ENCODE peak calls at places on chromosomes 1 and 21, in five cellular contexts. C is ascending aorta, D is A549, F is thoracic aorta, E is HepG2. O is an unnamed sample. For H3K4me1, the result is how much of the 10 kb centered on the place peaks cover.

GRCh38 chr1:111448918-111449702 is at the start of the genes ATP5PB and WDR77:
- DNase-seq in E (peak), D (peak), F (peak), C (peak), O (peak)

GRCh38 chr1:205917466-205918248 is 25.6 kb downstream of the SLC26A9 start:
- DNase-seq in D (no peak), F (no peak), C (no peak), E (no peak), O (no peak)

GRCh38 chr1:27632387-27633297 is 2.3 kb downstream of the FGR start:
- DNase-seq in E (no peak), F (no peak), C (no peak), D (no peak), O (no peak)

GRCh38 chr21:44370027-44370735 is 16.8 kb downstream of the TRPM2 start:
- DNase-seq in D (peak), F (no peak), E (peak), C (no peak), O (peak)

GRCh38 chr1:64856564-64856963 is 109.8 kb downstream of the JAK1 start:
- DNase-seq in E (no peak), C (no peak), D (no peak), F (no peak), O (no peak)

GRCh38 chr1:152752225-152752624 is 5.6 kb upstream of the KPRP start:
- DNase-seq in D (peak), C (no peak), E (peak), F (no peak), O (no peak)

GRCh38 chr1:172002725-172003345 is 161.5 kb downstream of the DNM3 start:
- DNase-seq in E (peak), F (no peak), D (peak), C (no peak), O (no peak)

GRCh38 chr1:2174348-2175054 is 20.1 kb downstream of the FAAP20 start:
- DNase-seq in D (peak), F (no peak), C (no peak), E (peak), O (no peak)

GRCh38 chr1:114756949-114757454 is 782 bp downstream of the CSDE1 start:
- DNase-seq in F (peak), C (no peak), E (peak), D (peak), O (peak)

GRCh38 chr1:248821641-248822040 is 4.1 kb downstream of the SH3BP5L start:
- DNase-seq in F (no peak), E (no peak), D (no peak), C (no peak), O (no peak)

GRCh38 chr1:163875214-163875926 is 553.6 kb downstream of the NUF2 start:
- DNase-seq in C (no peak), D (peak), F (no peak), E (no peak), O (peak)

GRCh38 chr1:235724716-235725115 is 75.1 kb upstream of the GNG4 start:
- DNase-seq in E (no peak), F (no peak), D (no peak), C (no peak), O (no peak)

GRCh38 chr21:29163381-29164115 is 33.1 kb downstream of the MAP3K7CL start:
- DNase-seq in C (no peak), F (no peak), D (no peak), E (no peak), O (no peak)

GRCh38 chr1:183277821-183278735 is 92.0 kb downstream of the LAMC2 start:
- DNase-seq in E (no peak), F (no peak), C (no peak), D (no peak), O (no peak)

GRCh38 chr1:183275322-183275721 is 89.3 kb downstream of the LAMC2 start:
- DNase-seq in E (no peak), F (no peak), C (no peak), D (no peak), O (peak)

GRCh38 chr1:183278736-183279591 is 92.9 kb downstream of the LAMC2 start:
- DNase-seq in F (no peak), D (no peak), C (no peak), E (no peak), O (no peak)

GRCh38 chr1:183274836-183275235 is 88.8 kb downstream of the LAMC2 start:
- DNase-seq in E (no peak), C (no peak), F (no peak), D (no peak), O (no peak)

DNA sequence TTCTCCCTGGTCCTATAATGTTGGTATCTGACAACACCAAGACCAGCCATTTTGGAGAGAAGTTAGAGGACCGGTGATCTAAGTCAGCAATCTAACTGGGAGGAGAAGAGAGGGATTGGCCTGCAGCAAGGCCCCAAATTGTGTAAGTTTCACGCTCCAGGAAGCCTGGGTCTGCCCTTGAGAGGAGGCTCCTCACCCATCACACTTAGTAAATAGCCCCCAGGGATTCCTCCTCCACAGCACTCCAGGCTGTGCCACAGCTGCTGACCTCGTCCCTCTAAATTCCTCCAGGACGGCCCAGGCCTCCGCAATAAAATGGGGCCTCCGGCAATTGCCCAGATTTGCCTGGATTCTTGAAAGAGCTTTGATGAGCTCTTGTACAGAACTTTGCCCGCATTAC is 90.3 kb downstream of the LAMC2 start:
- DNase-seq in C (no peak), F (no peak), D (no peak), E (no peak), O (no peak)
- H3K4me1 ChIP-seq in C (under half), F (under half), D (under half), E (under half), O (under half)

DNA sequence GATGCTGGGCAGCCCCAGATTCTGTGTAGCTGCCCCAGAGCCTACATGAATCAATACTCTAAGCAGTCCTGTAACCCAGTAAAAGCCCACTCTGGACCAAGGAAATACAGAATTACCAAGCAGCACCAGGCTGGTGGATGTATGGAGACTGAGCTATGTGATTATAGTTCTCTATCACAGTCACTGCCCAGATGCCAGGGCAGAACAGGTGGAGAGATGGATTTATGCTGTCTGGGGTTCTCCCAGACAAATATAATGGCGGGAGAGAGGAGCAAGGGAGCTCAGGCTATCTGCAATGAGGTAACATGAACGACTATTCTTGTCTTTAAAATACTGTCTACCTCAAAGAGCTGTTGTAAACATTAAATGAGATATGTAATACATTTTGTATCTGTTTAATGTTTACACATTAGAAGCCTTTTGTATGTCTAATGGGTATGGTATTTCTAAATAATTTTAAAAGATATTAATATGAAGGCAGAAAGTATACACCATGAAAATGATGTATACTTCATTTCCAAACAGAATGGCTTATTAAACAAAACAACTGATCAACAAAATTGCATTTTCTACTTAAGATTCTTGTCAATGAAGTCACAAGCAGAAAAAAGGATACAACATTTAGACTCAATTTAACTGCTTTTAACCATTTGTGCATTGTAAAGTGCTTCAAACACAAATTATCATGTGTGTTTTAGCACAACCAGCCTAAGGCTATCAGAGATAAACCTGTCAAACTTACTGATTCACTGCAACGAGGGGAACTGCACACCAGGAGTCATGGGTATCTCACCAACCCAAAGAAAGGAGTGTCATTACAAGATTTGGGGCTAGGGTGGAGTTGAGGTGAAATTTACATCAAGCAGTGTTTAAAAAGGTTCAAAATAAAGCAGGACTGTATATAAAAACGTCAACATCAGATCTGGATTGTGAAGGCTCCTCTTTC is 3.0 kb downstream of the SDE2 start:
- DNase-seq in E (no peak), D (no peak), F (no peak), C (no peak), O (no peak)
- TF ChIP-seq CTCF in E (no peak), D (no peak), F (no peak), C (no peak), O (no peak)

DNA sequence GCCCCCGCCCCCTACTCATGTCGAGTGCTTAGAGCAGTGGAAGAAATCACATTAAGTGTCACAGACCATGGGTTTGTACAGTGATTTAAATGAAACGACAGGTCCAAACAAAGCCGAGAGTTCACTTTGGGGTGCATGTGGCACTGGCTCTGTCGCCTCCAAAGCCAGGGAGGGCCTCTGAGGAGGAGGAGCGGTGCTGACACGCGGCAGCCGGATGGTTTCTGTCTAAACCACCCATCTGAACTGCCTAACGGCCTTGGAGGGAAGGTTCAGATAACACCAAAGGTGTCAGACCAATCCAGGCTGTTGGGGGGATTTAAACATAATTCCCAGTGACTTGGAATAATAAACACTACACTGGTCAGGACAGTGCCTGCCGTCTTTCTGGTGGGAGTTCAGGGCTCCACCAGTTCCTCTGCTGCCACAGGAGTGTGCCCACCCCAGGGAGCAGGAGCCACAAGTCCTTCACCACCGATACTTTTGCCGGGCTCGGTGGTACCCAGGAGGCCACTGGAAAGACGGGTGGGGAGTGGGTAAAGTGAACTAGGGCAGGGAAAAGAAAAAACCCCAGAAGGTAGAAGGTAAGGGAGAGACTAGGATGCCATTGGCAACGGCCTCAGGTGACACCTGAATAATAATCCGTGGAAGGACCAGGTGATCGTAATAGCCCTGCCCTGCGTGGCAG is 78.2 kb downstream of the SLC66A1 start:
- DNase-seq in D (no peak), E (no peak), C (no peak), F (no peak), O (no peak)
- H3K4me1 ChIP-seq in D (under half), E (half or more), C (half or more), F (half or more), O (half or more)

GRCh38 chr1:197690074-197690473 is 85.2 kb downstream of the DENND1B start:
- DNase-seq in F (no peak), C (no peak), E (no peak), D (no peak), O (no peak)

GRCh38 chr1:197696372-197696771 is 78.9 kb downstream of the DENND1B start:
- DNase-seq in F (no peak), D (peak), C (no peak), E (no peak), O (no peak)

GRCh38 chr1:197691816-197692215 is 83.5 kb downstream of the DENND1B start:
- DNase-seq in C (no peak), D (no peak), E (peak), F (no peak), O (no peak)

GRCh38 chr1:197695961-197696360 is 79.3 kb downstream of the DENND1B start:
- DNase-seq in E (no peak), D (no peak), C (no peak), F (no peak), O (no peak)

GRCh38 chr1:197692965-197693364 is 82.3 kb downstream of the DENND1B start:
- DNase-seq in F (no peak), D (peak), C (no peak), E (peak), O (no peak)
- TF ChIP-seq CTCF in F (no peak), D (peak), C (no peak), E (peak), O (no peak)

GRCh38 chr21:45930231-45930760 is 51.3 kb upstream of the COL6A1 start:
- DNase-seq in E (no peak), C (no peak), D (no peak), F (no peak), O (no peak)

GRCh38 chr21:45931397-45931969 is 50.1 kb upstream of the COL6A1 start:
- DNase-seq in D (no peak), C (no peak), E (no peak), F (no peak), O (no peak)

GRCh38 chr21:45929477-45929876 is 52.1 kb upstream of the COL6A1 start:
- DNase-seq in D (no peak), C (no peak), E (no peak), F (no peak), O (no peak)

GRCh38 chr21:45932922-45933502 is 48.6 kb upstream of the COL6A1 start:
- DNase-seq in E (no peak), C (no peak), D (no peak), F (no peak), O (no peak)

GRCh38 chr21:45930792-45931191 is 50.8 kb upstream of the COL6A1 start:
- DNase-seq in E (no peak), D (no peak), C (no peak), F (no peak), O (no peak)
- H3K4me1 ChIP-seq in E (under half), D (under half), C (under half), F (under half), O (under half)

DNA sequence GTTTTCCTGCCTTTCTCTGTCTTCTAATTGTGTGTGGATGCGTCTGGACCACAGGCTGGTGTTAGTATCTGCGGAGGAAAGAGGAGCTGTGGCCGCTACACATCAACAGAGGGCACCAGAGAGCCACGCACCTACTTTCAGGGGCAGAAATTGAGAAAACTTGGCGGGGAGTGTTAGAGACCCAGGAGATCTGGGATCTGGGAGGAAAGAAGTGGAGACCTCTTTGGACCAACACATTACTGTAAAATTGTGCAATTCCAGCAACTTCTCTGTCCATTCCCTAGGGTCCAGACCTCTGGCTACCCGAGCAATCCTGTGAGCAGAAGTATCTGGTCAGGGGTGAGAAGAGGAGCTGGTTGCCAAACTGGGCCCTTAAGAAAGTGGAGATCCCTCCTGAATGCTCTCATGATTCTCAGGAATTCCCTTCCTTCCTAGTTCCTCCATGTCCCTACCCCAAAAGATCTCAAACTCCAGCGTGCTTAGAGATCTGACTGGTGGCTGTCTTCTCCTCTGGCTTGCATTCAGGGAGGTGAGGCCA is 1.3 kb upstream of the KIRREL1 start:
- DNase-seq in E (peak), C (no peak), F (no peak), D (peak), O (peak)
- TF ChIP-seq CTCF in E (peak), C (peak), F (peak), D (peak), O (peak)

DNA sequence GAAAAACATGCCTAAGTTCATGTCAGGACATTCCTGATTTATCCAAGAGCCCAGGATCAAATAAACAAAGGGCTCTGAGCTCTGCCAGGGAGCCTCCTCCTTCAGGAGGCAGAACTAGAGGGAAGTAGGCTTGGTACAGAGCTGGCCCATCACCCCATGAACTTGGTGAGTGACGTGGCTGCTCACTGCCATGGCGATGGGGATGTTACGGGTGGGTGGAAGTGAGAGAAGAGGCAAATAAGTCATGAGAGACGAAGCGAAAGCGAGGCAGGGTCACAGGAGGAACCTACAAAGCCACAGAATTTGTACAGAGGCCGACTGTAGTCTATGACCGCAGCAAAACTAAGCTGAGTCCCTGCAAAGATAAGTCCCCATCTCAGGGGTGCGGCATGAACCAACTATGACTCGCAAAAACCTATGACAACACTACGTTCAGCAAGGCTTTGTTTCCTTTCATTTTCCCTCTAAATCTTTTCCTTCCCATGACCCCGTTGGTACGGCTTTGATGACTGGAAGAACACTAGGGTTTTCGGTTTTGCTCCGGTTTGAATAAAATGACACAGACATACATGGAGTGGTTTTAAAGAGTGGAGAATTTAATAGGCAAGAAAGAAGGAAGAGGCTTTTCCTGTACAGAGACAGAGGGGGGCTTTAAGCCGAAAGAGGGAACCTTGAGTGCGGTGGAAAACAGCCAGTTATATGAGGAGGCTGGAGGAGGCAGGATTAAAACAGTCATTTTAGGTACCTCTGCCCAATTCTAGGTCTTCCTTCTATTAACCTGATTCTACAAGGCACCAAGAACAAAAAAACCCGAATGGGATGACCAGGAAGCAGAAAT is 74.1 kb downstream of the CD46 start:
- DNase-seq in E (peak), C (peak), F (no peak), D (peak), O (peak)
- H3K4me1 ChIP-seq in E (half or more), C (half or more), F (half or more), D (half or more), O (half or more)

DNA sequence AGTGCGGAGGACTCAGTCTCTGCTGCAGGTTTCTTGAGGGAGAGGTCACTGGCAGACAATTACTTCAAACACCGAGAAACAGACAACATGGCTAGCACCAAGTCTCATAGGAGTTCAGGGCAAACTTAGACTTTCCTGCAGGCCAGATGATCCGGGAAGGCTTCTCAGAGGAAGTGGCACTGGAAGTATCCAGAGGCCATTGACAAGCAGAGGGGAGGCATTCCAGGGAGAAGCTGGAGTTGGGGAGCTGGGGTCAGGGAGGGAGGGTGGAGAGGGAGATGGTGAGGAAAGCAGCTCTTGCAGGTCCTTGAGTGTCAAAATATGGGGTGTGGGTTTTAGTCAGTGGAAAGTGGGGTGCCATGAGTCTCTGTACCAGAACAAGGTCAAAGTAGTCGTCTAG is 147.9 kb downstream of the KAZN start:
- DNase-seq in C (no peak), D (no peak), E (no peak), F (no peak), O (no peak)
- TF ChIP-seq CTCF in C (no peak), D (no peak), E (no peak), F (no peak), O (no peak)

GRCh38 chr1:10669570-10669969 is 126.9 kb downstream of the CASZ1 start:
- DNase-seq in F (no peak), D (no peak), C (no peak), E (no peak), O (no peak)

GRCh38 chr1:10668241-10668761 is 128.1 kb downstream of the CASZ1 start:
- DNase-seq in D (no peak), E (peak), F (no peak), C (no peak), O (no peak)

GRCh38 chr1:10671551-10672375 is 124.7 kb downstream of the CASZ1 start:
- DNase-seq in E (no peak), D (no peak), F (no peak), C (no peak), O (no peak)

GRCh38 chr1:10671090-10671489 is 125.4 kb downstream of the CASZ1 start:
- DNase-seq in D (no peak), F (no peak), C (no peak), E (no peak), O (no peak)

DNA sequence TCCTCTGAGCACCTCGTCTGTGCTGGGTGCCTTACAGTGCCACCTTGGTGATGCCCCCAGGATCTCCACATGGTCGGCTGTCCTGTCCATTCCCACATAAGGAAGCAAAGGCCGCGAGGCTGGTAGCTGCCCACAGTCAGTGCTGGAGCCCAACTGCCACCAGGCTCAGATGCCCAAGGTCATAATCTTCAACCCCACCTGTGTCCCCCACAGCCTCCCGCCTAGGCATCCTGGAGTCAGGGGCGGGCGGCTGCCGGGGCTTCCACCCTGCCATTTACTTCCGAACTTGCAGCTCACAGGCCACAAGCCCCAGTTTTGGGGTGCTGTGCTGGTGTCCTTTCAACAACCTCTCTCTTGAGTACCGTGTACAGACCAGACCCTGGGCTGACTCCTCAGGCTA is 126.3 kb downstream of the CASZ1 start:
- DNase-seq in E (no peak), D (no peak), C (no peak), F (no peak), O (no peak)
- H3K4me1 ChIP-seq in E (under half), D (under half), C (under half), F (half or more), O (under half)